ENCODE peak calls at places on chromosomes 11 and 22, in five cellular contexts. M, S, A, V and T are unnamed samples.

GRCh38 chr11:78905756-78906155 is 331.1 kb upstream of the NARS2 start:
- DNase-seq in M (no peak), S (no peak), A (no peak), V (no peak), T (no peak)

GRCh38 chr11:95764267-95764898 is 25.2 kb downstream of the FAM76B start:
- DNase-seq in M (peak; percentile 61), S (peak; percentile 69), A (peak; percentile 65), V (peak; percentile 32), T (peak; percentile 42)

GRCh38 chr11:36467913-36468312 is 42.2 kb downstream of the TRAF6 start:
- DNase-seq in M (no peak), S (no peak), A (no peak), V (no peak), T (no peak)

GRCh38 chr11:58924230-58924629 is 15.1 kb upstream of the GLYATL1 start:
- DNase-seq in M (no peak), S (peak; percentile 20), A (peak; percentile 25), V (no peak), T (no peak)

GRCh38 chr11:72562431-72562830 is 111.8 kb downstream of the PDE2A start:
- DNase-seq in M (no peak), S (peak; percentile 27), A (peak; percentile 39), V (no peak), T (no peak)

GRCh38 chr22:34688825-34689224 is 377.1 kb upstream of the ISX start:
- DNase-seq in M (no peak), S (peak; percentile 20), A (no peak), V (no peak), T (no peak)

GRCh38 chr22:29216873-29217666 is 11.4 kb downstream of the EMID1 start:
- DNase-seq in M (peak; percentile 49), S (no peak), A (peak; percentile 57), V (no peak), T (no peak)

GRCh38 chr22:38724926-38725571 is 19.3 kb downstream of the GTPBP1 start:
- DNase-seq in M (peak; percentile 46), S (peak; percentile 47), A (no peak), V (peak; percentile 6), T (peak; percentile 52)

GRCh38 chr11:122802876-122803275 is 35.4 kb upstream of the CRTAM start:
- DNase-seq in M (no peak), S (no peak), A (no peak), V (no peak), T (no peak)

GRCh38 chr11:67422894-67423293 is 5.4 kb upstream of the RPS6KB2 start:
- DNase-seq in M (no peak), S (no peak), A (peak; percentile 25), V (no peak), T (no peak)

GRCh38 chr11:95444309-95445202 is 213.6 kb upstream of the SESN3 start:
- DNase-seq in M (no peak), S (no peak), A (no peak), V (no peak), T (no peak)

GRCh38 chr11:78365381-78365792 is 52.2 kb downstream of the GAB2 start:
- DNase-seq in M (no peak), S (peak; percentile 94), A (peak; percentile 81), V (no peak), T (no peak)

GRCh38 chr11:1546536-1547466 is 25.3 kb downstream of the DUSP8 start:
- DNase-seq in M (no peak), S (peak; percentile 87), A (no peak), V (peak; percentile 84), T (peak; percentile 40)

GRCh38 chr11:94049351-94049750 is 28.2 kb downstream of the HEPHL1 start:
- DNase-seq in M (no peak), S (no peak), A (no peak), V (peak; percentile 84), T (no peak)

GRCh38 chr22:46770151-46770641 is 7.7 kb downstream of the TBC1D22A start:
- DNase-seq in M (no peak), S (no peak), A (no peak), V (no peak), T (no peak)

GRCh38 chr22:23837911-23838685 is 708 bp downstream of the DERL3 start:
- DNase-seq in M (no peak), S (peak; percentile 46), A (no peak), V (no peak), T (no peak)

GRCh38 chr11:14852571-14853177 is 39.4 kb downstream of the CYP2R1 start:
- DNase-seq in M (no peak), S (no peak), A (no peak), V (no peak), T (no peak)

GRCh38 chr22:37012956-37013355 is 6.3 kb downstream of the TST start:
- DNase-seq in M (no peak), S (no peak), A (no peak), V (no peak), T (no peak)

GRCh38 chr11:118910309-118911112 is 15.2 kb downstream of the BCL9L start:
- DNase-seq in M (no peak), S (peak; percentile 95), A (peak; percentile 77), V (no peak), T (peak; percentile 71)